ENCODE peak calls at places on chromosomes 6 and 20, in nine cellular contexts. One of them, this sample, is unnamed. For H3K4me1, the result is how much of the 10 kb centered on the place peaks cover.

GRCh38 chr6:113632220-113632864 is 224.8 kb upstream of the MARCKS start:
- DNase-seq in heart right ventricle: peak
- DNase-seq in cardiac muscle cell: peak
- DNase-seq in A549: peak
- DNase-seq in uterus: no peak
- DNase-seq in endothelial cell of umbilical vein: peak
- DNase-seq in heart left ventricle: no peak
- DNase-seq in effector memory CD4-positive, alpha-beta T cell: no peak
- DNase-seq in neural progenitor cell: no peak
- DNase-seq in this sample: no peak

GRCh38 chr20:54345817-54346216 is 129.6 kb upstream of the DOK5 start:
- DNase-seq in heart right ventricle: no peak
- DNase-seq in cardiac muscle cell: peak
- DNase-seq in A549: no peak
- DNase-seq in uterus: no peak
- DNase-seq in endothelial cell of umbilical vein: no peak
- DNase-seq in heart left ventricle: no peak
- DNase-seq in effector memory CD4-positive, alpha-beta T cell: no peak
- DNase-seq in neural progenitor cell: no peak
- DNase-seq in this sample: no peak

GRCh38 chr6:105374010-105374420 is 28.9 kb downstream of the PREP start:
- DNase-seq in heart right ventricle: no peak
- DNase-seq in cardiac muscle cell: peak
- DNase-seq in A549: no peak
- DNase-seq in uterus: no peak
- DNase-seq in endothelial cell of umbilical vein: peak
- DNase-seq in heart left ventricle: no peak
- DNase-seq in effector memory CD4-positive, alpha-beta T cell: no peak
- DNase-seq in neural progenitor cell: no peak
- DNase-seq in this sample: no peak

GRCh38 chr6:129692467-129692866 is 17.5 kb downstream of the ARHGAP18 start:
- DNase-seq in heart right ventricle: no peak
- DNase-seq in cardiac muscle cell: no peak
- DNase-seq in A549: no peak
- DNase-seq in uterus: no peak
- DNase-seq in endothelial cell of umbilical vein: no peak
- DNase-seq in heart left ventricle: no peak
- DNase-seq in effector memory CD4-positive, alpha-beta T cell: no peak
- DNase-seq in neural progenitor cell: no peak
- DNase-seq in this sample: no peak

GRCh38 chr20:57264151-57264792 is 2.2 kb downstream of the BMP7 start:
- DNase-seq in heart right ventricle: no peak
- DNase-seq in cardiac muscle cell: no peak
- DNase-seq in A549: no peak
- DNase-seq in uterus: no peak
- DNase-seq in endothelial cell of umbilical vein: no peak
- DNase-seq in heart left ventricle: no peak
- DNase-seq in effector memory CD4-positive, alpha-beta T cell: no peak
- DNase-seq in neural progenitor cell: peak
- DNase-seq in this sample: no peak

GRCh38 chr6:135165031-135165430 is 16.1 kb upstream of the MYB start:
- DNase-seq in heart right ventricle: no peak
- DNase-seq in cardiac muscle cell: no peak
- DNase-seq in A549: no peak
- DNase-seq in uterus: no peak
- DNase-seq in endothelial cell of umbilical vein: no peak
- DNase-seq in heart left ventricle: no peak
- DNase-seq in effector memory CD4-positive, alpha-beta T cell: no peak
- DNase-seq in neural progenitor cell: no peak
- DNase-seq in this sample: no peak

GRCh38 chr6:72382602-72383529 is 239.0 kb upstream of the KCNQ5 start:
- DNase-seq in heart right ventricle: no peak
- DNase-seq in cardiac muscle cell: no peak
- DNase-seq in A549: no peak
- DNase-seq in uterus: no peak
- DNase-seq in endothelial cell of umbilical vein: no peak
- DNase-seq in heart left ventricle: no peak
- DNase-seq in effector memory CD4-positive, alpha-beta T cell: no peak
- DNase-seq in neural progenitor cell: no peak
- DNase-seq in this sample: no peak

GRCh38 chr6:358432-358831 is 33.1 kb upstream of the IRF4 start:
- DNase-seq in heart right ventricle: no peak
- DNase-seq in cardiac muscle cell: no peak
- DNase-seq in A549: no peak
- DNase-seq in uterus: no peak
- DNase-seq in endothelial cell of umbilical vein: no peak
- DNase-seq in heart left ventricle: peak
- DNase-seq in effector memory CD4-positive, alpha-beta T cell: no peak
- DNase-seq in neural progenitor cell: no peak
- DNase-seq in this sample: no peak

GRCh38 chr20:36062799-36063198 is 91.7 kb upstream of the EPB41L1 start:
- DNase-seq in heart right ventricle: no peak
- DNase-seq in cardiac muscle cell: no peak
- DNase-seq in A549: peak
- DNase-seq in uterus: no peak
- DNase-seq in endothelial cell of umbilical vein: no peak
- DNase-seq in heart left ventricle: no peak
- DNase-seq in effector memory CD4-positive, alpha-beta T cell: no peak
- DNase-seq in neural progenitor cell: no peak
- DNase-seq in this sample: no peak

GRCh38 chr6:18226451-18226850 is 37.9 kb downstream of the DEK start:
- DNase-seq in heart right ventricle: no peak
- DNase-seq in cardiac muscle cell: peak
- DNase-seq in A549: no peak
- DNase-seq in uterus: no peak
- DNase-seq in endothelial cell of umbilical vein: no peak
- DNase-seq in heart left ventricle: no peak
- DNase-seq in effector memory CD4-positive, alpha-beta T cell: no peak
- DNase-seq in neural progenitor cell: no peak
- DNase-seq in this sample: no peak

GRCh38 chr6:152399409-152399808 is 237.8 kb downstream of the SYNE1 start:
- DNase-seq in heart right ventricle: no peak
- DNase-seq in cardiac muscle cell: no peak
- DNase-seq in A549: no peak
- DNase-seq in uterus: no peak
- DNase-seq in endothelial cell of umbilical vein: no peak
- DNase-seq in heart left ventricle: no peak
- DNase-seq in effector memory CD4-positive, alpha-beta T cell: no peak
- DNase-seq in neural progenitor cell: no peak
- DNase-seq in this sample: no peak

GRCh38 chr20:5448449-5449118 is 131.8 kb upstream of the PROKR2 start:
- DNase-seq in heart right ventricle: peak
- DNase-seq in cardiac muscle cell: peak
- DNase-seq in A549: peak
- DNase-seq in uterus: no peak
- DNase-seq in endothelial cell of umbilical vein: peak
- DNase-seq in heart left ventricle: no peak
- DNase-seq in effector memory CD4-positive, alpha-beta T cell: no peak
- DNase-seq in neural progenitor cell: peak
- DNase-seq in this sample: peak

GRCh38 chr6:73394577-73395354 is at the start of gene DDX43:
- DNase-seq in heart right ventricle: peak
- DNase-seq in cardiac muscle cell: peak
- DNase-seq in A549: no peak
- DNase-seq in uterus: peak
- DNase-seq in endothelial cell of umbilical vein: peak
- DNase-seq in heart left ventricle: peak
- DNase-seq in effector memory CD4-positive, alpha-beta T cell: no peak
- DNase-seq in neural progenitor cell: no peak
- DNase-seq in this sample: no peak

GRCh38 chr20:17500826-17501225 is 30.4 kb downstream of the BFSP1 start:
- DNase-seq in heart right ventricle: no peak
- DNase-seq in cardiac muscle cell: no peak
- DNase-seq in A549: no peak
- DNase-seq in uterus: no peak
- DNase-seq in endothelial cell of umbilical vein: no peak
- DNase-seq in heart left ventricle: no peak
- DNase-seq in effector memory CD4-positive, alpha-beta T cell: no peak
- DNase-seq in neural progenitor cell: no peak
- DNase-seq in this sample: no peak

GRCh38 chr6:112466378-112467151 is 119.4 kb downstream of the RFPL4B start:
- DNase-seq in heart right ventricle: no peak
- DNase-seq in cardiac muscle cell: peak
- DNase-seq in A549: no peak
- DNase-seq in uterus: no peak
- DNase-seq in endothelial cell of umbilical vein: no peak
- DNase-seq in heart left ventricle: no peak
- DNase-seq in effector memory CD4-positive, alpha-beta T cell: no peak
- DNase-seq in neural progenitor cell: no peak
- DNase-seq in this sample: peak

GRCh38 chr20:59577037-59577808 is 27.1 kb upstream of the PHACTR3 start:
- DNase-seq in heart right ventricle: no peak
- DNase-seq in cardiac muscle cell: no peak
- DNase-seq in A549: no peak
- DNase-seq in uterus: no peak
- DNase-seq in endothelial cell of umbilical vein: no peak
- DNase-seq in heart left ventricle: no peak
- DNase-seq in effector memory CD4-positive, alpha-beta T cell: no peak
- DNase-seq in neural progenitor cell: peak
- DNase-seq in this sample: no peak

GRCh38 chr6:113842165-113842564 is 15.0 kb upstream of the MARCKS start:
- DNase-seq in heart right ventricle: no peak
- DNase-seq in cardiac muscle cell: no peak
- DNase-seq in A549: no peak
- DNase-seq in uterus: no peak
- DNase-seq in endothelial cell of umbilical vein: no peak
- DNase-seq in heart left ventricle: no peak
- DNase-seq in effector memory CD4-positive, alpha-beta T cell: no peak
- DNase-seq in neural progenitor cell: no peak
- DNase-seq in this sample: no peak

GRCh38 chr6:36600564-36601146 is 6.5 kb downstream of the SRSF3 start:
- DNase-seq in heart right ventricle: no peak
- DNase-seq in cardiac muscle cell: no peak
- DNase-seq in A549: no peak
- DNase-seq in uterus: no peak
- DNase-seq in endothelial cell of umbilical vein: no peak
- DNase-seq in heart left ventricle: no peak
- DNase-seq in effector memory CD4-positive, alpha-beta T cell: no peak
- DNase-seq in neural progenitor cell: no peak
- DNase-seq in this sample: no peak
- H3K4me1 ChIP-seq in heart right ventricle: half or more
- H3K4me1 ChIP-seq in cardiac muscle cell: under half
- H3K4me1 ChIP-seq in A549: half or more
- H3K4me1 ChIP-seq in uterus: under half
- H3K4me1 ChIP-seq in endothelial cell of umbilical vein: under half
- H3K4me1 ChIP-seq in heart left ventricle: half or more
- H3K4me1 ChIP-seq in effector memory CD4-positive, alpha-beta T cell: half or more
- H3K4me1 ChIP-seq in neural progenitor cell: under half
- H3K4me1 ChIP-seq in this sample: under half

DNA sequence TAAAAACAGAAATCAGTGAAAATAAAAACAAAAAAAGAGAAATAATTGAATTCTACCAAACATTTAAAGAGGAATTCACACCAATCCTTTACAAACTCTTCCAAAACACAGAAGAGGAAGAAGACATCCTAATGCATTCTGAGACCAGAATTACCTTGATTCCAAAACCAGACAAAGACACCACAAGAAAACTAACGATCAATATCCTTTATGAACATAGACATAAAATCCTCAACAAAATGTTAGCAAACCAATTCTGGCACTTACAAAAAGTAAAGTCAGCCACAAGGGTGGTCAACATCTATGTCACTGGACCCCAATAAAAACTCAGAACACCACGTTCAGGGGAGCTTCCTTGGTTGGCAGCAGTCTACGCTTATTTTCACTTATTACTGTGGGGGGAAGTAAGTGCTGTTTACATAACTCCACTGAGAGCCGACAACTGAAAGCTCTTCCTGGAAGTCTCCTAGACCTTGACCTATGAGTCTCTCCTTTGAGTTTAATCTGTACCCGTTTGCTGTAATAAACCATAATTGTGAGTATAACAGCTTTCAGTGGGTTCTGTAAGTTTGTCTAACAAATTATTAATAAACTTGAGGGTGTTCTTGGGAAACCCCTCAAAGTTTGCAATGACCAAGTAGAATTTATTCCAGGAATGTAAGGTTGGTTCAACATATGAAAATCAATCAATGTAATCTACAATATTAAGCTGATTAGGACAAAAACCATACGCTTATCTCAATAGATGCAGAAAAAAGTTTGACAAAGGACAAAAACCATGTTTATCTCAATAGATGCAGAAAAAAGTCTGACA is 24.5 kb downstream of the GZF1 start:
- DNase-seq in heart right ventricle: no peak
- DNase-seq in cardiac muscle cell: no peak
- DNase-seq in A549: no peak
- DNase-seq in uterus: no peak
- DNase-seq in endothelial cell of umbilical vein: peak
- DNase-seq in heart left ventricle: no peak
- DNase-seq in effector memory CD4-positive, alpha-beta T cell: no peak
- DNase-seq in neural progenitor cell: no peak
- DNase-seq in this sample: no peak
- H3K27ac ChIP-seq in heart right ventricle: no peak
- H3K27ac ChIP-seq in cardiac muscle cell: no peak
- H3K27ac ChIP-seq in A549: no peak
- H3K27ac ChIP-seq in uterus: no peak
- H3K27ac ChIP-seq in endothelial cell of umbilical vein: no peak
- H3K27ac ChIP-seq in heart left ventricle: no peak
- H3K27ac ChIP-seq in effector memory CD4-positive, alpha-beta T cell: no peak
- H3K27ac ChIP-seq in neural progenitor cell: no peak
- H3K27ac ChIP-seq in this sample: no peak

GRCh38 chr6:64254558-64254957 is 619.0 kb downstream of the PHF3 start:
- DNase-seq in heart right ventricle: no peak
- DNase-seq in cardiac muscle cell: no peak
- DNase-seq in A549: no peak
- DNase-seq in uterus: no peak
- DNase-seq in endothelial cell of umbilical vein: peak
- DNase-seq in heart left ventricle: no peak
- DNase-seq in effector memory CD4-positive, alpha-beta T cell: no peak
- DNase-seq in neural progenitor cell: no peak
- DNase-seq in this sample: no peak
- H3K4me1 ChIP-seq in heart right ventricle: under half
- H3K4me1 ChIP-seq in cardiac muscle cell: under half
- H3K4me1 ChIP-seq in A549: under half
- H3K4me1 ChIP-seq in uterus: under half
- H3K4me1 ChIP-seq in endothelial cell of umbilical vein: under half
- H3K4me1 ChIP-seq in heart left ventricle: under half
- H3K4me1 ChIP-seq in effector memory CD4-positive, alpha-beta T cell: under half
- H3K4me1 ChIP-seq in neural progenitor cell: under half
- H3K4me1 ChIP-seq in this sample: under half

DNA sequence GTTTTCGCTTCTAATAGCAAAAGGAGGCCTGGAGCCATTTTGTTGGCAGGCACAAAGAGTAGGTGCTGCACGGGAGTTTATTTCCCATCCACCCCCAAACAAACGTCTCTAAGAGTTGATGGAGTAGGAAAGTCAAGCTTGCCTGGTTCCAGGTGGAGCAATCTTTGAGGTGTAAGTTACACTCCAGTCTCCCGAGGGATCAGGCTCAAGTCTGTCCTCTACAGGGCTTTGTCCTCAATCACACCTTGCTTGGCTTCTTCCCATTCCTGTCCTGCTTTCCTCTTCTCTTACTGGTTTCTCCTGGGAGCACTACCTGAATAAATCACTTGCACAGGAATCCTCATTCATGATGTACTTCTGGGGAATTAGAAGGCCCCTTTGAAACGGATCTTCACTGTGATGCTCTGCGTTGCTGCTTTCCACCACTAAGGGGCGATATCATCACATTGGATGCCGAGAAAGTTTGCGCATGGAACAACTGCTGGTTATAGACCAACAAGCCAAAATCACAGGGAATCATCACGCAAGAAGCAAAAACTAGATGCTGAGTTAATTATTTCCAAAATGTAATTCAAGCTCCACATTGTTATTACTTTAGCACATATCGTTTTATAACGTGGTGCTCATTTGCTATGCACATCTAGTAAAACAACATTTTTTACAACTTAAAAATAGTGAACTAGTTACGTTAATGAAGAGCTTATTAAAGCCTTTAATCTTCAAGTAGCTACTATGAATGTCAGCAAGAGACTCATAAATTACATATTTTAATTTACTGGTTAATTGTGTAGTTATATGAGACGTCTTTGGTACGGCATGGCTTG is 156.8 kb downstream of the DNAH8 start:
- DNase-seq in heart right ventricle: peak
- DNase-seq in cardiac muscle cell: peak
- DNase-seq in A549: peak
- DNase-seq in uterus: no peak
- DNase-seq in endothelial cell of umbilical vein: peak
- DNase-seq in heart left ventricle: no peak
- DNase-seq in effector memory CD4-positive, alpha-beta T cell: peak
- DNase-seq in neural progenitor cell: peak
- DNase-seq in this sample: peak
- H3K27ac ChIP-seq in heart right ventricle: no peak
- H3K27ac ChIP-seq in cardiac muscle cell: no peak
- H3K27ac ChIP-seq in A549: no peak
- H3K27ac ChIP-seq in uterus: no peak
- H3K27ac ChIP-seq in endothelial cell of umbilical vein: no peak
- H3K27ac ChIP-seq in heart left ventricle: no peak
- H3K27ac ChIP-seq in effector memory CD4-positive, alpha-beta T cell: no peak
- H3K27ac ChIP-seq in neural progenitor cell: no peak
- H3K27ac ChIP-seq in this sample: no peak